ENCODE peak calls at places on chromosomes 5 and 9, in five cellular contexts. J, W, I, T and C are unnamed samples.
A peak's percentile ranks its signal among the peaks of the same experiment; 100 is the strongest.

GRCh38 chr9:126523621-126524111 is 90.1 kb upstream of the LMX1B start:
- DNase-seq in J (no peak), W (no peak), I (no peak), T (no peak), C (peak; percentile 74)

GRCh38 chr9:35910613-35911488 is 1.6 kb downstream of the SPAAR start:
- DNase-seq in I (peak; percentile 34), T (peak; percentile 31), J (no peak), W (peak; percentile 69), C (peak; percentile 55)

GRCh38 chr5:1950708-1951103 is 68.0 kb upstream of the IRX4 start:
- DNase-seq in I (no peak), T (no peak), W (no peak), J (no peak), C (no peak)

GRCh38 chr5:156819537-156819936 is 30.6 kb upstream of the PPP1R2B start:
- DNase-seq in I (no peak), W (no peak), J (no peak), T (no peak), C (no peak)

GRCh38 chr9:18910435-18910834 is 122.6 kb downstream of the SAXO1 start:
- DNase-seq in W (no peak), I (no peak), T (no peak), J (no peak), C (no peak)

GRCh38 chr5:40578501-40579451 is 100.9 kb upstream of the PTGER4 start:
- DNase-seq in I (no peak), J (no peak), W (no peak), T (peak; percentile 61), C (no peak)

GRCh38 chr5:74685979-74686631 is 1.1 kb downstream of the HEXB start:
- DNase-seq in W (no peak), T (no peak), I (no peak), J (no peak), C (peak; percentile 43)

GRCh38 chr5:92337772-92338234 is 954.7 kb upstream of the ARRDC3 start:
- DNase-seq in T (no peak), I (no peak), J (no peak), W (no peak), C (no peak)